ENCODE peak calls at places on chromosomes 6 and 20, in five cellular contexts. One of them, this sample, is unnamed.

GRCh38 chr20:33862709-33863403 is 51.7 kb downstream of the CHMP4B start:
- DNase-seq in activated naive CD4-positive, alpha-beta T cell: no peak
- DNase-seq in CD4-positive, alpha-beta memory T cell: peak
- DNase-seq in NCI-H1092: peak
- DNase-seq in nephron progenitor cell: peak
- DNase-seq in this sample: peak

GRCh38 chr6:93017213-93017612 is 402.1 kb downstream of the EPHA7 start:
- DNase-seq in activated naive CD4-positive, alpha-beta T cell: no peak
- DNase-seq in CD4-positive, alpha-beta memory T cell: no peak
- DNase-seq in NCI-H1092: no peak
- DNase-seq in nephron progenitor cell: no peak
- DNase-seq in this sample: no peak

GRCh38 chr6:52117352-52117751 is 29.9 kb upstream of the PKHD1 start:
- DNase-seq in activated naive CD4-positive, alpha-beta T cell: no peak
- DNase-seq in CD4-positive, alpha-beta memory T cell: no peak
- DNase-seq in NCI-H1092: no peak
- DNase-seq in nephron progenitor cell: no peak
- DNase-seq in this sample: no peak

GRCh38 chr6:6758915-6759654 is 170.6 kb downstream of the LY86 start:
- DNase-seq in activated naive CD4-positive, alpha-beta T cell: no peak
- DNase-seq in CD4-positive, alpha-beta memory T cell: no peak
- DNase-seq in NCI-H1092: peak
- DNase-seq in nephron progenitor cell: peak
- DNase-seq in this sample: no peak

GRCh38 chr20:3995067-3995748 is 20.1 kb downstream of the RNF24 start:
- DNase-seq in activated naive CD4-positive, alpha-beta T cell: no peak
- DNase-seq in CD4-positive, alpha-beta memory T cell: no peak
- DNase-seq in NCI-H1092: no peak
- DNase-seq in nephron progenitor cell: no peak
- DNase-seq in this sample: no peak

GRCh38 chr6:37971711-37972410 is 152.3 kb downstream of the ZFAND3 start:
- DNase-seq in activated naive CD4-positive, alpha-beta T cell: no peak
- DNase-seq in CD4-positive, alpha-beta memory T cell: no peak
- DNase-seq in NCI-H1092: no peak
- DNase-seq in nephron progenitor cell: no peak
- DNase-seq in this sample: no peak

GRCh38 chr6:29294499-29294914 is 7.0 kb upstream of the OR14J1 start:
- DNase-seq in activated naive CD4-positive, alpha-beta T cell: no peak
- DNase-seq in CD4-positive, alpha-beta memory T cell: no peak
- DNase-seq in NCI-H1092: no peak
- DNase-seq in nephron progenitor cell: no peak
- DNase-seq in this sample: no peak

GRCh38 chr20:43191946-43192847 is 2.5 kb upstream of the PTPRT start:
- DNase-seq in activated naive CD4-positive, alpha-beta T cell: no peak
- DNase-seq in CD4-positive, alpha-beta memory T cell: no peak
- DNase-seq in NCI-H1092: no peak
- DNase-seq in nephron progenitor cell: peak
- DNase-seq in this sample: no peak